ENCODE peak calls at places on chromosomes 6 and 20, in seven cellular contexts. V, P, O, R, Z, Y and D are unnamed samples.

GRCh38 chr6:83160167-83160566 is 32.9 kb downstream of the PGM3 start:
- DNase-seq in Y (no peak), P (no peak), R (no peak), Z (no peak), V (no peak), O (no peak), D (no peak)

GRCh38 chr20:22264917-22265316 is 319.5 kb downstream of the FOXA2 start:
- DNase-seq in Y (no peak), P (no peak), Z (no peak), V (no peak), O (no peak), R (no peak), D (no peak)

GRCh38 chr6:91637217-91637616 is 1050.3 kb upstream of the MAP3K7 start:
- DNase-seq in R (no peak), Z (no peak), V (no peak), Y (no peak), O (no peak), P (no peak), D (no peak)

GRCh38 chr6:158911746-158912158 is 88.2 kb downstream of the RSPH3 start:
- DNase-seq in O (no peak), Z (no peak), Y (peak; percentile 41), R (no peak), P (peak; percentile 36), V (no peak), D (no peak)

GRCh38 chr6:107956586-107957164 is 1.3 kb downstream of the SEC63 start:
- DNase-seq in Z (no peak), P (peak; percentile 51), R (peak; percentile 66), V (no peak), O (no peak), Y (no peak), D (no peak)

GRCh38 chr6:87199787-87200186 is 44.4 kb downstream of the ZNF292 start:
- DNase-seq in Y (no peak), P (no peak), O (no peak), R (no peak), V (no peak), Z (no peak), D (no peak)

GRCh38 chr20:41717464-41717863 is 99.3 kb upstream of the CHD6 start:
- DNase-seq in Z (no peak), V (peak; percentile 41), P (no peak), Y (no peak), R (no peak), O (no peak), D (peak; percentile 68)

GRCh38 chr6:103273048-103273447 is 1586.7 kb downstream of the HACE1 start:
- DNase-seq in P (peak; percentile 6), V (peak; percentile 29), Z (peak; percentile 2), R (peak; percentile 32), Y (no peak), O (no peak), D (no peak)

GRCh38 chr20:6818033-6818808 is 50.7 kb downstream of the BMP2 start:
- DNase-seq in R (peak; percentile 44), Y (no peak), O (no peak), V (no peak), P (no peak), Z (no peak), D (no peak)

GRCh38 chr6:137832110-137832509 is 34.9 kb upstream of the TNFAIP3 start:
- DNase-seq in Z (no peak), O (no peak), Y (no peak), R (peak; percentile 88), V (no peak), P (no peak), D (no peak)

GRCh38 chr6:44190712-44191111 is 26.0 kb upstream of the MYMX start:
- DNase-seq in P (no peak), Y (no peak), R (no peak), O (no peak), Z (no peak), V (no peak), D (no peak)

GRCh38 chr6:137363805-137364138 is 130.4 kb downstream of the OLIG3 start:
- DNase-seq in Z (no peak), Y (no peak), V (no peak), R (peak; percentile 62), O (no peak), P (no peak), D (no peak)

GRCh38 chr20:34527016-34527415 is 10.8 kb downstream of the DYNLRB1 start:
- DNase-seq in R (no peak), Z (no peak), V (no peak), O (no peak), P (no peak), Y (no peak), D (no peak)

GRCh38 chr6:69022991-69023390 is 387.9 kb downstream of the ADGRB3 start:
- DNase-seq in Z (no peak), O (no peak), V (no peak), P (no peak), R (peak; percentile 50), Y (no peak), D (no peak)

GRCh38 chr6:52362443-52363221 is 681 bp downstream of the PAQR8 start:
- DNase-seq in R (no peak), Z (no peak), Y (peak; percentile 64), P (peak; percentile 47), O (peak; percentile 57), V (peak; percentile 7), D (no peak)

GRCh38 chr20:23667666-23668065 is 21.2 kb downstream of the CST4 start:
- DNase-seq in O (no peak), R (no peak), Z (no peak), P (no peak), Y (no peak), V (no peak), D (no peak)